ENCODE peak calls at places on chromosomes 3 and 15, in six cellular contexts. One of them, this sample, is unnamed.

GRCh38 chr3:172203522-172204258 is 164.3 kb downstream of the FNDC3B start:
- DNase-seq in lung: no peak
- DNase-seq in endodermal cell: no peak
- DNase-seq in adipocyte: no peak
- DNase-seq in Panc1: no peak
- DNase-seq in colonic mucosa: peak; percentile 55
- DNase-seq in this sample: no peak

GRCh38 chr15:52397118-52397517 is 101.5 kb upstream of the MYO5C start:
- DNase-seq in lung: no peak
- DNase-seq in endodermal cell: no peak
- DNase-seq in adipocyte: no peak
- DNase-seq in Panc1: no peak
- DNase-seq in colonic mucosa: no peak
- DNase-seq in this sample: no peak

GRCh38 chr15:22231603-22232002 is 151.3 kb downstream of the OR4M2 start:
- DNase-seq in lung: no peak
- DNase-seq in endodermal cell: no peak
- DNase-seq in adipocyte: no peak
- DNase-seq in Panc1: no peak
- DNase-seq in colonic mucosa: no peak
- DNase-seq in this sample: no peak

GRCh38 chr15:83732196-83732595 is 78.3 kb downstream of the ADAMTSL3 start:
- DNase-seq in lung: no peak
- DNase-seq in endodermal cell: no peak
- DNase-seq in adipocyte: no peak
- DNase-seq in Panc1: no peak
- DNase-seq in colonic mucosa: no peak
- DNase-seq in this sample: no peak

GRCh38 chr3:32340039-32340438 is 51.6 kb upstream of the CMTM7 start:
- DNase-seq in lung: no peak
- DNase-seq in endodermal cell: peak; percentile 73
- DNase-seq in adipocyte: peak; percentile 64
- DNase-seq in Panc1: peak; percentile 17
- DNase-seq in colonic mucosa: no peak
- DNase-seq in this sample: no peak

GRCh38 chr3:184031187-184031792 is at the start of gene HTR3D:
- DNase-seq in lung: no peak
- DNase-seq in endodermal cell: no peak
- DNase-seq in adipocyte: no peak
- DNase-seq in Panc1: no peak
- DNase-seq in colonic mucosa: no peak
- DNase-seq in this sample: no peak

GRCh38 chr15:39961051-39961450 is 27.1 kb downstream of the EIF2AK4 start:
- DNase-seq in lung: no peak
- DNase-seq in endodermal cell: no peak
- DNase-seq in adipocyte: peak; percentile 53
- DNase-seq in Panc1: no peak
- DNase-seq in colonic mucosa: no peak
- DNase-seq in this sample: no peak

GRCh38 chr3:113507501-113508067 is 7.4 kb downstream of the SPICE1 start:
- DNase-seq in lung: no peak
- DNase-seq in endodermal cell: no peak
- DNase-seq in adipocyte: no peak
- DNase-seq in Panc1: no peak
- DNase-seq in colonic mucosa: no peak
- DNase-seq in this sample: no peak

GRCh38 chr3:20561166-20561565 is 375.2 kb upstream of the SGO1 start:
- DNase-seq in lung: no peak
- DNase-seq in endodermal cell: no peak
- DNase-seq in adipocyte: peak; percentile 36
- DNase-seq in Panc1: no peak
- DNase-seq in colonic mucosa: no peak
- DNase-seq in this sample: no peak

GRCh38 chr3:188446014-188446413 is 292.1 kb downstream of the LPP start:
- DNase-seq in lung: no peak
- DNase-seq in endodermal cell: no peak
- DNase-seq in adipocyte: no peak
- DNase-seq in Panc1: no peak
- DNase-seq in colonic mucosa: no peak
- DNase-seq in this sample: no peak

GRCh38 chr3:143090486-143090885 is 29.1 kb upstream of the CHST2 start:
- DNase-seq in lung: no peak
- DNase-seq in endodermal cell: peak; percentile 63
- DNase-seq in adipocyte: no peak
- DNase-seq in Panc1: no peak
- DNase-seq in colonic mucosa: no peak
- DNase-seq in this sample: no peak

GRCh38 chr15:65796610-65797012 is 4.5 kb upstream of the DENND4A start:
- DNase-seq in lung: no peak
- DNase-seq in endodermal cell: no peak
- DNase-seq in adipocyte: peak; percentile 76
- DNase-seq in Panc1: no peak
- DNase-seq in colonic mucosa: no peak
- DNase-seq in this sample: no peak

GRCh38 chr3:57256844-57257243 is 29.3 kb downstream of the APPL1 start:
- DNase-seq in lung: no peak
- DNase-seq in endodermal cell: no peak
- DNase-seq in adipocyte: no peak
- DNase-seq in Panc1: no peak
- DNase-seq in colonic mucosa: no peak
- DNase-seq in this sample: no peak

GRCh38 chr3:134449277-134449676 is 36.5 kb downstream of the ANAPC13 start:
- DNase-seq in lung: no peak
- DNase-seq in endodermal cell: peak; percentile 85
- DNase-seq in adipocyte: peak; percentile 53
- DNase-seq in Panc1: no peak
- DNase-seq in colonic mucosa: peak; percentile 44
- DNase-seq in this sample: no peak

GRCh38 chr3:122186372-122186771 is 2.9 kb downstream of the CASR start:
- DNase-seq in lung: no peak
- DNase-seq in endodermal cell: no peak
- DNase-seq in adipocyte: no peak
- DNase-seq in Panc1: no peak
- DNase-seq in colonic mucosa: peak; percentile 54
- DNase-seq in this sample: no peak

GRCh38 chr3:133644768-133645167 is 17.0 kb downstream of the TOPBP1 start:
- DNase-seq in lung: no peak
- DNase-seq in endodermal cell: no peak
- DNase-seq in adipocyte: peak; percentile 88
- DNase-seq in Panc1: no peak
- DNase-seq in colonic mucosa: no peak
- DNase-seq in this sample: no peak

GRCh38 chr3:11944052-11944673 is 60.0 kb upstream of the SYN2 start:
- DNase-seq in lung: no peak
- DNase-seq in endodermal cell: peak; percentile 80
- DNase-seq in adipocyte: peak; percentile 44
- DNase-seq in Panc1: peak; percentile 4
- DNase-seq in colonic mucosa: peak; percentile 26
- DNase-seq in this sample: no peak

GRCh38 chr15:59886476-59886875 is 117.6 kb upstream of the FOXB1 start:
- DNase-seq in lung: no peak
- DNase-seq in endodermal cell: no peak
- DNase-seq in adipocyte: no peak
- DNase-seq in Panc1: no peak
- DNase-seq in colonic mucosa: no peak
- DNase-seq in this sample: no peak

GRCh38 chr3:95311272-95311671 is 1248.4 kb downstream of the NSUN3 start:
- DNase-seq in lung: no peak
- DNase-seq in endodermal cell: no peak
- DNase-seq in adipocyte: no peak
- DNase-seq in Panc1: no peak
- DNase-seq in colonic mucosa: no peak
- DNase-seq in this sample: no peak

DNA sequence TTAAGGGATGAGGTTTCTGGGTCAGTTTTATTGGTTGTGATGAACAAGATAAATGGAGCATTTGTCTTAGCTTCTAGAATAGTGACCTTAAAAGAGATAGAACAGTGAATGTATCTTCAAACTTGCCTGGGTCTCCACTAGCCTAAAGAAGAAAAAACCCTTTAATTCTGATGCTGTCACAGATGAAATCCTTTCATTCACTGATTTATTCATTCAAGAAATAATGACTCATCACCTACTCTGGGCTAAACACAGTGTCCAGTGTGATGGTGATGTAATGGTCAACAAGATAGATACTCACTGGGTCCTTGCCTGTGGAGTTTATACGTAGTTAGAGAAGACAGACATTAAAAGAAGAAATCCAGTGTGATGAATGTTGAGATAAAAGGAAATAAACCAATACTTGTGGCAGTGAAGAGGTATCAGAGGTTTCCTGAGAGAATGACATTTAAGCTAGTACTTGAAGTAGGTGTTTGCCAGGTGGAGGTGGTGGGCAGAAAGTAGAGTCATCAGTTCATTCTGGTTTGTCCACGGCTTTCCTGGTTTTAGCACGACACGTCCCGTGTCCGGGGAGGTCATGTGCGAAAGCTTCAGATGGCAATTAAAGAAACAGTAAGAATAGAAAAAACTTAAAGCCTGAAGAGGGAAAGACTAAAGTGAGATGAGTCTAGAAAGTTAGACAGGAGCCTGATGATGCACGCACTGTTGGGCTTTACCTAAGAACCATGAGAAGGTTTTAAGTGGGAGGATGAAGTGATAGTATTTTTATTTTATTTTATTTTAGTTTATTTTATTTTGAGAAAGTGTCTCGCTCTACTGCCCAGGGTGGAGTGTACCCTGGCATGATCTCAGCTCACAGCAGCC is 18.5 kb downstream of the PAK2 start:
- DNase-seq in lung: no peak
- DNase-seq in endodermal cell: no peak
- DNase-seq in adipocyte: peak; percentile 44
- DNase-seq in Panc1: peak; percentile 38
- DNase-seq in colonic mucosa: no peak
- DNase-seq in this sample: no peak
- H3K9me3 ChIP-seq in lung: no peaks in the 10 kb centered on the region
- H3K9me3 ChIP-seq in endodermal cell: peaks cover 68% of the 10 kb centered on the region
- H3K9me3 ChIP-seq in adipocyte: peaks cover 10% of the 10 kb centered on the region
- H3K9me3 ChIP-seq in Panc1: peaks cover 8% of the 10 kb centered on the region
- H3K9me3 ChIP-seq in colonic mucosa: no peaks in the 10 kb centered on the region
- H3K9me3 ChIP-seq in this sample: peaks cover 9% of the 10 kb centered on the region

DNA sequence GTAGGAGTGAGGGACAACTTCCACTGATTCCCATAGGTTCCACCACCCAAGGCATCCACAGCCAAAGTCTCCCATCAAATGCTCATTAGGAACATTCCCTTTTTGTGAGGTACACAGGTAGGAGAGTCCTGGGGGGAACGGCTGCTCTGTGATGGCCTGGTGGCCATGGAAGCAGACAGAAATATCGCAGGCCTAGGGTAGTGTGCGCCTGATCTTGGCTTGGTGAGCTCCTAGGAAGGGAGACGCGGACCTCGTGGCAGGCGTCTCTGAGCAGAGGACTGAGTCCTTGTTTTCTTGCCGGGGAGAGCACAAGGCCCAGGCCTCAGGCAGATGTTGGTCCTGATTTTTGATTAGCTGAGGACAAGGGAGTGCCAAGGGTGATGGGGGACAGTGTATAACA is 99.5 kb downstream of the SNRPN start:
- DNase-seq in lung: peak; percentile 24
- DNase-seq in endodermal cell: peak; percentile 35
- DNase-seq in adipocyte: no peak
- DNase-seq in Panc1: no peak
- DNase-seq in colonic mucosa: no peak
- DNase-seq in this sample: no peak
- H3K9me3 ChIP-seq in lung: peaks cover 42% of the 10 kb centered on the region
- H3K9me3 ChIP-seq in endodermal cell: peaks cover 100% of the 10 kb centered on the region
- H3K9me3 ChIP-seq in adipocyte: peaks cover 100% of the 10 kb centered on the region
- H3K9me3 ChIP-seq in Panc1: peaks cover 76% of the 10 kb centered on the region
- H3K9me3 ChIP-seq in colonic mucosa: peaks cover 8% of the 10 kb centered on the region
- H3K9me3 ChIP-seq in this sample: peaks cover 62% of the 10 kb centered on the region

GRCh38 chr3:120144267-120144666 is 50.0 kb upstream of the GSK3B start:
- DNase-seq in lung: no peak
- DNase-seq in endodermal cell: peak; percentile 55
- DNase-seq in adipocyte: peak; percentile 40
- DNase-seq in Panc1: no peak
- DNase-seq in colonic mucosa: no peak
- DNase-seq in this sample: no peak
- H3K9me3 ChIP-seq in lung: no peaks in the 10 kb centered on the region
- H3K9me3 ChIP-seq in endodermal cell: no peaks in the 10 kb centered on the region
- H3K9me3 ChIP-seq in adipocyte: no peaks in the 10 kb centered on the region
- H3K9me3 ChIP-seq in Panc1: no peaks in the 10 kb centered on the region
- H3K9me3 ChIP-seq in colonic mucosa: no peaks in the 10 kb centered on the region
- H3K9me3 ChIP-seq in this sample: no peaks in the 10 kb centered on the region

GRCh38 chr15:25234831-25235230 is 204.0 kb downstream of the UBE3A start:
- DNase-seq in lung: no peak
- DNase-seq in endodermal cell: no peak
- DNase-seq in adipocyte: no peak
- DNase-seq in Panc1: no peak
- DNase-seq in colonic mucosa: no peak
- DNase-seq in this sample: no peak

GRCh38 chr15:25233766-25234350 is 205.0 kb downstream of the UBE3A start:
- DNase-seq in lung: no peak
- DNase-seq in endodermal cell: no peak
- DNase-seq in adipocyte: no peak
- DNase-seq in Panc1: no peak
- DNase-seq in colonic mucosa: no peak
- DNase-seq in this sample: no peak

GRCh38 chr15:25226360-25226759 is 212.5 kb downstream of the UBE3A start:
- DNase-seq in lung: no peak
- DNase-seq in endodermal cell: no peak
- DNase-seq in adipocyte: no peak
- DNase-seq in Panc1: no peak
- DNase-seq in colonic mucosa: no peak
- DNase-seq in this sample: no peak

GRCh38 chr15:25228261-25228660 is 210.6 kb downstream of the UBE3A start:
- DNase-seq in lung: no peak
- DNase-seq in endodermal cell: no peak
- DNase-seq in adipocyte: no peak
- DNase-seq in Panc1: no peak
- DNase-seq in colonic mucosa: no peak
- DNase-seq in this sample: no peak

GRCh38 chr15:25230442-25230841 is 208.4 kb downstream of the UBE3A start:
- DNase-seq in lung: no peak
- DNase-seq in endodermal cell: no peak
- DNase-seq in adipocyte: no peak
- DNase-seq in Panc1: no peak
- DNase-seq in colonic mucosa: no peak
- DNase-seq in this sample: no peak
- H3K9me3 ChIP-seq in lung: no peaks in the 10 kb centered on the region
- H3K9me3 ChIP-seq in endodermal cell: no peaks in the 10 kb centered on the region
- H3K9me3 ChIP-seq in adipocyte: no peaks in the 10 kb centered on the region
- H3K9me3 ChIP-seq in Panc1: no peaks in the 10 kb centered on the region
- H3K9me3 ChIP-seq in colonic mucosa: no peaks in the 10 kb centered on the region
- H3K9me3 ChIP-seq in this sample: peaks cover 3% of the 10 kb centered on the region

GRCh38 chr3:2204054-2204453 is 105.4 kb downstream of the CNTN4 start:
- DNase-seq in lung: no peak
- DNase-seq in endodermal cell: no peak
- DNase-seq in adipocyte: no peak
- DNase-seq in Panc1: no peak
- DNase-seq in colonic mucosa: no peak
- DNase-seq in this sample: no peak

DNA sequence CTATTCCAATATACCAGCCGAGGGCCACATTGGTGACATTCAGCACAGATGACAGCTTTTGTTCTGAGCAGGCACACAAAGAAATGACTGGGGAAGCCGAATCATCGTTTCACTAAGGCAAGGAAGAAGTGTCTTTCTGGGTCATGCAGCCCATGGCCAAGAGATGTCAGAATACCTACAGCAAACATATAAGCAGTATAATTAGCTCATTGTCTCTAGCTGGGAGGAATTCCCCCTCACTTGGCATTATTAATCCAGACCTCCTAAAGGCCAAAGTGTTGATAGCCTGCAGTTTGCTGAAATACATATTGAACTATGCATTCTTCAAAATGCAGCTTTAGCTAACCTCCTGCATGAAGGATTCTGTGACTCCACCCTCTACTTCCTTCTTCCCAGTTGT is 100.2 kb downstream of the CNTN4 start:
- DNase-seq in lung: no peak
- DNase-seq in endodermal cell: no peak
- DNase-seq in adipocyte: no peak
- DNase-seq in Panc1: no peak
- DNase-seq in colonic mucosa: no peak
- DNase-seq in this sample: no peak
- H3K9me3 ChIP-seq in lung: no peaks in the 10 kb centered on the region
- H3K9me3 ChIP-seq in endodermal cell: peaks cover 15% of the 10 kb centered on the region
- H3K9me3 ChIP-seq in adipocyte: no peaks in the 10 kb centered on the region
- H3K9me3 ChIP-seq in Panc1: no peaks in the 10 kb centered on the region
- H3K9me3 ChIP-seq in colonic mucosa: no peaks in the 10 kb centered on the region
- H3K9me3 ChIP-seq in this sample: no peaks in the 10 kb centered on the region

This sample was measured in T-helper 17 cell.